ENCODE peak calls at places on chromosomes 13 and 19, in eight cellular contexts. A is left ventricle myocardium inferior, Y is adipocyte, I is GM23248, F is SK-N-SH, O is breast epithelium, P is psoas muscle, K is prostate gland. R is an unnamed sample. For H3K36me3, the result is how much of the 10 kb centered on the place peaks cover.

GRCh38 chr19:12796146-12797071 is 5.1 kb downstream of the JUNB start:
- DNase-seq in A (peak), Y (peak), I (peak), F (peak), O (no peak), P (peak), K (peak), R (peak)

GRCh38 chr13:31970237-31970930 is 61.2 kb upstream of the FRY start:
- DNase-seq in A (no peak), Y (peak), I (peak), F (no peak), O (no peak), P (no peak), K (no peak), R (no peak)

GRCh38 chr13:30618186-30618937 is 642 bp downstream of the USPL1 start:
- DNase-seq in A (no peak), Y (peak), I (peak), F (no peak), O (no peak), P (peak), K (peak), R (no peak)

GRCh38 chr19:17948967-17949930 is 16.4 kb downstream of the CCDC124 start:
- DNase-seq in A (no peak), Y (no peak), I (no peak), F (no peak), O (no peak), P (no peak), K (no peak), R (no peak)

GRCh38 chr19:46975011-46975917 is 44.4 kb upstream of the NPAS1 start:
- DNase-seq in A (no peak), Y (no peak), I (no peak), F (no peak), O (no peak), P (no peak), K (no peak), R (no peak)

GRCh38 chr13:39600766-39601165 is 2.2 kb downstream of the LHFPL6 start:
- DNase-seq in A (peak), Y (no peak), I (peak), F (no peak), O (no peak), P (no peak), K (no peak), R (no peak)

GRCh38 chr19:58218899-58219298 is 9.8 kb upstream of the ZNF544 start:
- DNase-seq in A (no peak), Y (no peak), I (peak), F (peak), O (no peak), P (no peak), K (no peak), R (peak)

GRCh38 chr13:24161010-24161775 is 673 bp downstream of the SPATA13 start:
- DNase-seq in A (no peak), Y (peak), I (peak), F (peak), O (peak), P (peak), K (peak), R (peak)

GRCh38 chr13:79776538-79776937 is 295.6 kb downstream of the NDFIP2 start:
- DNase-seq in A (no peak), Y (peak), I (peak), F (no peak), O (no peak), P (no peak), K (no peak), R (no peak)

DNA sequence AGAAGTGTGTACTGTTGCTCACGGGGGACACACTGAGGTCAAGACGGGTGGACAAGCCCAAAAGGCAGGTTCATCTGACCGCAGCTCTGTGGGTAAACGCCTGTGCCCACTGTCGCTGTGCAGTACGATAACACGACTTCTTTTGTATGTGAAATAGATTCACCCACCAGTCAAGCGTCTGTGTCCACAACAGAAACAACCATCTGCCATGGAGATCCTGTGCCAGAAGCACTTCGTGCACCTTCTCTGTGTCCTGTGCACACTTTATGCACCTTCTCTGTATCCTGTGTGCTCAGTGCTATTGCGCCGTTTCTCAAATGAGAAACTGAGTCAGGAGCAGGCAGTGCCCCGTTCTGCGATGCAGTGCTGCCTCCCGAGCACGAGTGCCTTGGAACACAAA is 138.9 kb downstream of the ATP11A start:
- DNase-seq in A (no peak), Y (no peak), I (no peak), F (no peak), O (no peak), P (no peak), K (no peak), R (no peak)
- H3K36me3 ChIP-seq in A (half or more), Y (under half), I (under half), F (under half), O (under half), P (under half), K (under half), R (half or more)

GRCh38 chr13:20579193-20579592 is 12.2 kb downstream of the IFT88 start:
- DNase-seq in A (no peak), Y (no peak), I (no peak), F (no peak), O (no peak), P (no peak), K (no peak), R (no peak)
- H3K36me3 ChIP-seq in A (half or more), Y (under half), I (under half), F (half or more), O (under half), P (under half), K (under half), R (under half)

DNA sequence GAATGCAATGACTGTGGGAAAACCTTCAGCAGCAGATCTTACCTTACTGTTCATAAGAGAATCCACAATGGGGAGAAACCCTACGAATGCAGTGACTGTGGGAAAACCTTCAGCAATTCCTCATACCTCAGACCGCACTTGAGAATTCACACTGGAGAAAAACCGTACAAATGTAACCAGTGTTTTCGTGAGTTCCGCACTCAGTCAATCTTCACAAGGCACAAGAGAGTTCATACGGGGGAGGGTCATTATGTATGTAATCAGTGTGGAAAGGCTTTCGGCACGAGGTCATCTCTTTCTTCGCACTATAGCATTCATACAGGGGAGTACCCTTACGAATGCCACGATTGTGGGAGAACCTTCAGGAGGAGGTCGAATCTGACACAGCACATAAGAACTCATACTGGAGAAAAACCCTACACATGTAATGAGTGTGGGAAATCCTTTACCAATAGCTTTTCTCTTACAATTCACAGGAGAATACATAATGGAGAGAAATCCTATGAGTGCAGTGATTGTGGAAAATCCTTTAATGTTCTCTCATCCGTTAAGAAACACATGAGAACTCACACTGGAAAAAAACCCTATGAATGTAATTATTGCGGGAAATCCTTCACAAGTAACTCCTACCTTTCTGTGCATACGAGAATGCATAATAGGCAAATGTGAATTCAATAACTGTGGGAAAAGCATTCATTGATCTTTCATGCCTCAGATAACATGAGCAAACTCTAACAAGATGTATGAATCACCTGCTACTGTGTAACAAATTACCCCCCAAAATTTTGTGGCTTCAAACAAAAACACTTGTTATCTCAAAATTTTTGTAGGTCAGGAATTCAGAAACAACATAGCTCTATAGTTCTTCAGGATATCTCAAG is 13.8 kb downstream of the ZNF557 start:
- DNase-seq in A (no peak), Y (no peak), I (peak), F (no peak), O (no peak), P (no peak), K (no peak), R (no peak)
- H3K36me3 ChIP-seq in A (half or more), Y (half or more), I (half or more), F (half or more), O (under half), P (half or more), K (under half), R (half or more)

GRCh38 chr13:113225515-113225914 is 16.1 kb downstream of the CUL4A start:
- DNase-seq in A (no peak), Y (no peak), I (no peak), F (no peak), O (no peak), P (no peak), K (no peak), R (no peak)
- H3K36me3 ChIP-seq in A (half or more), Y (half or more), I (under half), F (under half), O (under half), P (under half), K (under half), R (half or more)

GRCh38 chr19:5623397-5624153 is 692 bp downstream of the SAFB start:
- DNase-seq in A (no peak), Y (no peak), I (no peak), F (peak), O (no peak), P (no peak), K (no peak), R (no peak)
- H3K36me3 ChIP-seq in A (half or more), Y (half or more), I (under half), F (half or more), O (under half), P (under half), K (under half), R (half or more)

DNA sequence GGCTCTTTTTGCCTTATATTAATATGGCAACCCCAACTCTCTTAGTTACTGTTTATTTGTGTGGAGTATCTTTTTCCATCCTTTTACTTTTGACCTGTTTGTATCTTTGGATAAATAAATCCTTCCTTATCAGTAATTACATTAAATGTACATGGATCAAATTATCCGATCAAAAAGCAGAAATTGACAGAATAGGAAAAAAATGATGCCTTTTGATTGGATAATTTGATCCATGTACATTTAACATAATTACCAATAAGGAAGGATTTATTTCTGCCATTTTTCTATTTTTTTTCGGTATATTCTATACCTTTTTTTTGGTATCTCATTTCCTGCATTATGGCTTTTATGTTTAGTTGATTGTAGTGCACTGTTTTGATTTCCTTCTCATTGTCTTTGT is 57.2 kb downstream of the ZMYM2 start:
- DNase-seq in A (no peak), Y (no peak), I (no peak), F (no peak), O (no peak), P (no peak), K (no peak), R (no peak)
- H3K36me3 ChIP-seq in A (half or more), Y (half or more), I (under half), F (half or more), O (under half), P (under half), K (under half), R (under half)

GRCh38 chr13:113078895-113079720 is 26.5 kb upstream of the F7 start:
- DNase-seq in A (no peak), Y (no peak), I (no peak), F (no peak), O (no peak), P (peak), K (no peak), R (no peak)

GRCh38 chr13:113080361-113080831 is 25.2 kb upstream of the F7 start:
- DNase-seq in A (no peak), Y (no peak), I (no peak), F (no peak), O (no peak), P (peak), K (no peak), R (no peak)

GRCh38 chr13:113077566-113077952 is 28.0 kb upstream of the F7 start:
- DNase-seq in A (no peak), Y (no peak), I (no peak), F (no peak), O (no peak), P (peak), K (no peak), R (no peak)

GRCh38 chr13:113076681-113077401 is 28.8 kb upstream of the F7 start:
- DNase-seq in A (no peak), Y (no peak), I (no peak), F (no peak), O (no peak), P (peak), K (no peak), R (no peak)

GRCh38 chr13:113077953-113078894 is 27.4 kb upstream of the F7 start:
- DNase-seq in A (no peak), Y (no peak), I (no peak), F (no peak), O (no peak), P (peak), K (no peak), R (no peak)
- H3K36me3 ChIP-seq in A (half or more), Y (under half), I (under half), F (under half), O (under half), P (under half), K (under half), R (under half)

DNA sequence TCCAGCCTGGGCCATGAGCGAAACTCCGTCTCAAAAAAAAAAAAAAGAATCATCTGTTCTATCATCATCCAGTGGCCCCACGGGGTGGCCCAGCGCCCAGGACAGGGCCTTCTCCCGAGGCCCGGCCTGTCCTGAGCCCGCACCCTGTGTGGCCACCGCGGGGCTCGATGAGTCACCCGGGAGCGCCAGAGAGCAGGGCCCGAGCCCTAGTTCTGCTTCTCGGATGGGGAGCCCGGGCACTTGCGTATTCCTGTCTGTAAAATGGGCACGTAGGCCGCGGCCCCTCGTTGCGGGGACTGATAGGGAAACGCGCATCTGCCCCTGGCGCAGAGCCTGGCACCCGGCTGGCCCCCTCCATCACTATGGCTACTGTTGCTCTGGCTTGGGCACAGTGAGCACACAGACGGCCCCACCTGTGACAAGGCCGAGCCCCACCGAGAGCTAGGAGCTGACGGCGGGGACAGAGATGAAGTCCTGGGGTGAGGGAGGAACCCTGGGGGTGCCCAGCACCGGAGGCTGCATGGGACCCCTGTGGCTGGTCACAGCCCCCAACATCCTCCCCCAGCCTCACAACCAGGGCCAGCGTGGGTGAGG is 21.3 kb upstream of the UQCR11 start:
- DNase-seq in A (no peak), Y (no peak), I (no peak), F (no peak), O (no peak), P (no peak), K (no peak), R (no peak)
- H3K36me3 ChIP-seq in A (under half), Y (under half), I (under half), F (under half), O (under half), P (under half), K (under half), R (under half)

GRCh38 chr13:26378116-26378515 is 124.2 kb downstream of the CDK8 start:
- DNase-seq in A (no peak), Y (no peak), I (no peak), F (no peak), O (no peak), P (no peak), K (no peak), R (no peak)
- H3K36me3 ChIP-seq in A (under half), Y (under half), I (under half), F (under half), O (under half), P (under half), K (under half), R (under half)

R was measured in effector memory CD4-positive, alpha-beta T cell.